ENCODE peak calls at places on chromosomes 7 and 10, in seven cellular contexts. R is stomach, Y is T1000, W is amygdala, C is NCI-H345, T is ascending aorta, G is HT1080. B is an unnamed sample.

GRCh38 chr7:151837285-151838042 is 39.5 kb downstream of the PRKAG2 start:
- DNase-seq in R (no peak), Y (no peak), W (no peak), C (no peak), T (no peak), G (no peak), B (no peak)

GRCh38 chr7:151954866-151955820 is 1.1 kb upstream of the GALNTL5 start:
- DNase-seq in R (no peak), Y (no peak), W (no peak), C (no peak), T (no peak), G (no peak), B (no peak)

GRCh38 chr7:29158748-29159147 is 12.4 kb upstream of the CPVL start:
- DNase-seq in R (no peak), Y (no peak), W (no peak), C (no peak), T (no peak), G (no peak), B (no peak)

GRCh38 chr10:71998119-71998839 is 34.1 kb downstream of the CHST3 start:
- DNase-seq in R (peak), Y (no peak), W (peak), C (no peak), T (no peak), G (no peak), B (no peak)

GRCh38 chr10:1100143-1100542 is 44.0 kb downstream of the WDR37 start:
- DNase-seq in R (no peak), Y (no peak), W (no peak), C (no peak), T (no peak), G (no peak), B (no peak)

GRCh38 chr10:74977913-74978847 is 133.3 kb upstream of the SAMD8 start:
- DNase-seq in R (no peak), Y (no peak), W (no peak), C (no peak), T (no peak), G (no peak), B (no peak)

GRCh38 chr7:149199234-149199990 is 4.1 kb downstream of the ZNF282 start:
- DNase-seq in R (no peak), Y (no peak), W (no peak), C (no peak), T (no peak), G (peak), B (no peak)

GRCh38 chr10:5835446-5836095 is 22.3 kb upstream of the GDI2 start:
- DNase-seq in R (no peak), Y (no peak), W (no peak), C (no peak), T (no peak), G (no peak), B (no peak)

GRCh38 chr10:95183132-95183450 is 10.9 kb upstream of the ACSM6 start:
- DNase-seq in R (no peak), Y (no peak), W (no peak), C (no peak), T (no peak), G (no peak), B (no peak)

GRCh38 chr10:119283818-119284217 is 76.4 kb downstream of the GRK5 start:
- DNase-seq in R (no peak), Y (no peak), W (no peak), C (no peak), T (no peak), G (no peak), B (peak)

GRCh38 chr10:62384057-62384446 is 9.9 kb downstream of the ZNF365 start:
- DNase-seq in R (no peak), Y (peak), W (no peak), C (no peak), T (no peak), G (peak), B (no peak)

GRCh38 chr10:95246582-95247051 is 44.2 kb downstream of the PDLIM1 start:
- DNase-seq in R (peak), Y (peak), W (no peak), C (peak), T (no peak), G (peak), B (peak)

B was measured in transverse colon.